ENCODE peak calls at places on chromosomes 4 and X, in four cellular contexts. H, I, X and Z are unnamed samples.

GRCh38 chr4:6355052-6355451 is 85.4 kb downstream of the WFS1 start:
- DNase-seq in H (no peak), X (no peak), I (no peak), Z (no peak)

GRCh38 chr4:107721436-107722090 is 1.5 kb upstream of the PAPSS1 start:
- DNase-seq in I (peak; percentile 22), H (no peak), X (peak; percentile 18), Z (no peak)

GRCh38 chr4:55096045-55096444 is 29.4 kb downstream of the KDR start:
- DNase-seq in H (no peak), I (no peak), X (no peak), Z (no peak)

GRCh38 chr4:139763205-139763604 is 97.6 kb downstream of the MGST2 start:
- DNase-seq in H (no peak), I (no peak), X (no peak), Z (no peak)

GRCh38 chr4:165301833-165302232 is 25.6 kb upstream of the MSMO1 start:
- DNase-seq in H (no peak), I (no peak), X (no peak), Z (no peak)

GRCh38 chrX:107154787-107155620 is 36.4 kb upstream of the RBM41 start:
- DNase-seq in X (no peak), I (no peak), H (no peak), Z (no peak)

GRCh38 chr4:23903859-23904438 is 14.1 kb upstream of the PPARGC1A start:
- DNase-seq in H (peak; percentile 58), X (no peak), I (no peak), Z (no peak)

GRCh38 chr4:105453550-105454201 is 20.2 kb downstream of the PPA2 start:
- DNase-seq in X (no peak), I (no peak), H (no peak), Z (no peak)

GRCh38 chr4:6065166-6065565 is 46.9 kb upstream of the C4orf50 start:
- DNase-seq in H (no peak), X (no peak), I (no peak), Z (no peak)